ENCODE peak calls at places on chromosome 6, in nine cellular contexts. D is upper lobe of right lung; P is NCI-H1092; Z is stimulated activated CD8-positive, alpha-beta memory T cell treated with anti-CD3 and anti-CD28 coated beads, Interleukin-12 subunit alpha, Interleukin-12 subunit beta, amount 100 ng/mL, for 4 hours; N is T-cell; I is effector memory CD8-positive, alpha-beta T cell; W is aorta; C is astrocyte of the hippocampus; A is HTR-8/SVneo. S is an unnamed sample.

GRCh38 chr6:149347067-149347466 is 29.6 kb downstream of the TAB2 start:
- DNase-seq in D (no peak), P (no peak), Z (no peak), N (no peak), I (no peak), W (no peak), C (peak; percentile 75), A (peak; percentile 26), S (no peak)

GRCh38 chr6:105783333-105783945 is 302.7 kb upstream of the PRDM1 start:
- DNase-seq in D (no peak), P (no peak), Z (no peak), N (no peak), I (no peak), W (no peak), C (no peak), A (no peak), S (no peak)

GRCh38 chr6:36924778-36925396 is 29.7 kb upstream of the PI16 start:
- DNase-seq in D (no peak), P (no peak), Z (no peak), N (no peak), I (no peak), W (no peak), C (no peak), A (no peak), S (no peak)

GRCh38 chr6:4209201-4209600 is 73.8 kb upstream of the ECI2 start:
- DNase-seq in D (no peak), P (no peak), Z (no peak), N (no peak), I (no peak), W (no peak), C (no peak), A (no peak), S (no peak)

GRCh38 chr6:159376443-159377182 is 207.4 kb downstream of the FNDC1 start:
- DNase-seq in D (no peak), P (no peak), Z (no peak), N (no peak), I (no peak), W (no peak), C (peak; percentile 20), A (no peak), S (no peak)

GRCh38 chr6:10555625-10556309 is 34.6 kb downstream of the GCNT2 start:
- DNase-seq in D (no peak), P (peak; percentile 30), Z (no peak), N (no peak), I (no peak), W (peak; percentile 70), C (peak; percentile 68), A (peak; percentile 69), S (peak; percentile 45)

GRCh38 chr6:139699335-139699734 is 324.9 kb upstream of the CITED2 start:
- DNase-seq in D (no peak), P (no peak), Z (no peak), N (no peak), I (no peak), W (no peak), C (no peak), A (no peak), S (no peak)

GRCh38 chr6:35557239-35557638 is 44.5 kb upstream of the TULP1 start:
- DNase-seq in D (peak; percentile 67), P (no peak), Z (no peak), N (no peak), I (no peak), W (peak; percentile 72), C (no peak), A (no peak), S (no peak)

GRCh38 chr6:110378552-110378951 is 20.4 kb upstream of the METTL24 start:
- DNase-seq in D (no peak), P (no peak), Z (no peak), N (no peak), I (no peak), W (no peak), C (no peak), A (no peak), S (peak; percentile 23)

GRCh38 chr6:33926451-33926850 is 122.6 kb upstream of the MLN start:
- DNase-seq in D (no peak), P (no peak), Z (no peak), N (no peak), I (no peak), W (no peak), C (no peak), A (peak; percentile 33), S (no peak)

S was measured in neural crest cell.